ENCODE peak calls at places on chromosomes 7 and 10, in eight cellular contexts. Y is stomach, W is HCT116, F is K562, T is sigmoid colon, Z is endothelial cell of umbilical vein, M is HepG2, J is suprapubic skin. B is an unnamed sample.

GRCh38 chr10:102814873-102815661 is 22.1 kb downstream of the CYP17A1 start:
- DNase-seq in Y (peak; percentile 66), W (no peak), F (no peak), T (peak; percentile 93), Z (peak; percentile 78), M (peak; percentile 90), J (no peak), B (peak; percentile 79)

GRCh38 chr7:140506788-140507464 is 27.6 kb upstream of the MKRN1 start:
- DNase-seq in Y (no peak), W (no peak), F (no peak), T (peak; percentile 91), Z (no peak), M (no peak), J (no peak), B (no peak)

GRCh38 chr7:97133166-97133565 is 15.7 kb downstream of the SDHAF3 start:
- DNase-seq in Y (no peak), W (no peak), F (no peak), T (no peak), Z (no peak), M (no peak), J (no peak), B (no peak)

GRCh38 chr10:126617208-126617607 is 53.3 kb downstream of the C10orf90 start:
- DNase-seq in Y (no peak), W (no peak), F (no peak), T (no peak), Z (no peak), M (no peak), J (no peak), B (no peak)

GRCh38 chr7:40885503-40885902 is 750.7 kb downstream of the SUGCT start:
- DNase-seq in Y (no peak), W (no peak), F (no peak), T (no peak), Z (peak; percentile 43), M (no peak), J (no peak), B (no peak)

GRCh38 chr7:108097703-108098102 is 32.5 kb downstream of the LAMB4 start:
- DNase-seq in Y (no peak), W (peak; percentile 19), F (peak; percentile 63), T (no peak), Z (peak; percentile 45), M (peak; percentile 20), J (no peak), B (no peak)

GRCh38 chr7:148185050-148185449 is 405.5 kb upstream of the C7orf33 start:
- DNase-seq in Y (no peak), W (no peak), F (no peak), T (no peak), Z (no peak), M (no peak), J (no peak), B (no peak)

GRCh38 chr7:11760372-11760771 is 71.6 kb downstream of the THSD7A start:
- DNase-seq in Y (no peak), W (no peak), F (no peak), T (no peak), Z (no peak), M (no peak), J (no peak), B (no peak)

GRCh38 chr10:25552283-25552919 is 377.6 kb downstream of the GPR158 start:
- DNase-seq in Y (no peak), W (no peak), F (no peak), T (no peak), Z (no peak), M (no peak), J (no peak), B (no peak)

GRCh38 chr10:95397747-95398146 is 106.9 kb upstream of the PDLIM1 start:
- DNase-seq in Y (no peak), W (no peak), F (no peak), T (no peak), Z (no peak), M (no peak), J (no peak), B (no peak)

GRCh38 chr10:53434413-53434812 is 661.8 kb upstream of the MBL2 start:
- DNase-seq in Y (no peak), W (no peak), F (no peak), T (no peak), Z (no peak), M (no peak), J (no peak), B (no peak)

GRCh38 chr7:107874605-107875446 is 16.2 kb upstream of the DLD start:
- DNase-seq in Y (peak; percentile 34), W (peak; percentile 48), F (peak; percentile 79), T (peak; percentile 72), Z (peak; percentile 77), M (peak; percentile 63), J (no peak), B (no peak)

GRCh38 chr7:132430041-132430440 is 146.2 kb downstream of the PLXNA4 start:
- DNase-seq in Y (no peak), W (no peak), F (no peak), T (no peak), Z (peak; percentile 47), M (no peak), J (no peak), B (no peak)

GRCh38 chr10:3681642-3682554 is 103.1 kb downstream of the KLF6 start:
- DNase-seq in Y (no peak), W (no peak), F (no peak), T (no peak), Z (no peak), M (no peak), J (no peak), B (no peak)

GRCh38 chr10:124668517-124669051 is 75.6 kb downstream of the FAM53B start:
- DNase-seq in Y (no peak), W (no peak), F (no peak), T (no peak), Z (no peak), M (no peak), J (no peak), B (no peak)

GRCh38 chr10:51707392-51707791 is 8.0 kb upstream of the CSTF2T start:
- DNase-seq in Y (no peak), W (no peak), F (no peak), T (peak; percentile 73), Z (no peak), M (no peak), J (no peak), B (no peak)

GRCh38 chr10:84493951-84494848 is 165.8 kb downstream of the CCSER2 start:
- DNase-seq in Y (no peak), W (peak; percentile 77), F (no peak), T (no peak), Z (peak; percentile 67), M (no peak), J (no peak), B (no peak)

GRCh38 chr7:146736446-146737190 is 620.0 kb downstream of the CNTNAP2 start:
- DNase-seq in Y (no peak), W (no peak), F (no peak), T (no peak), Z (no peak), M (no peak), J (no peak), B (no peak)

DNA sequence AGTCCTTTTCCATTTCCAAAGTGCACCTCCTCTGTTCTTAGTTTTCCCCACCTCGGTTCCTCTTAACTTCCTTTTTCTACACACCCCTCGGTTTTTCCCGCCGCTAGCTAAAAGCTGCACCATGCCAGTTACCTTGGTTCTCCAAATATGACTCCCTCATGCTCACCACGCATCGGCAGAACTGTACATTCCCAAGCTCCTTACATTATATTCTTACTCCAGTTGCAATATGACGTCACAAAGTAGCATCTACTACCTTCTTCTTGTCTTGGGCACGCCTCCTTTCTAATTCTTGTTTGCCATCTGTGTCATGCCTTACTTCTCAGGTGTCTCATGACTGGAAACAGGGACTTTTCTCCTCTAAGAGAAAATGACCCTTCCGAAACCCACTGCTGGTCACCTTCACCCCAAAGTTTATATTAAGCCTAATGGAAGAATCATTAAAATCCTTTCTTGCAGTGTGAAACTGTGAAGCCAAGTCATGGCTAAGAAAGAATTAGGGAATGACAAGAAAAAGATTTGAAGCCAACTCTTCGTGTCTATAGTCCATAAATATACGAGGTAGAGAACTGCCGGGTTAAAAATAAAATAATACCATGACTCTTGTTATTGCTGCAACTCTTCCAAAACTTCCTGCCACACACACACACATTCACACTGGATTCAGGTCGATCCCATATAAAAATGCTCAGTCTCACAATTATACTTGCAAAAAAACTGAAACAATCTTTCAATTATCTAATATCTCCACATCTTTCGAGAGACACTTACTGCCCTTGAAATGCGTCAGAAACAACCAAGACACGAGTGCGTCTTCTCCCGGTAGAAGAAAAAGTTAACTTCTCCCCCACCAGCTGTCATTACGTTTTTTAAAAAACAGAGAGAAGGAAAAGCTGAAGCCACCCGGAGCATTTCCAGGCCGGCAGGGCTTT is 1.6 kb downstream of the ESYT2 start:
- DNase-seq in Y (no peak), W (no peak), F (peak; percentile 48), T (no peak), Z (peak; percentile 54), M (no peak), J (no peak), B (no peak)
- TF ChIP-seq POLR2A in Y (no peak), W (no peak), F (no peak), T (no peak), Z (no peak), M (no peak), J (no peak), B (no peak)

DNA sequence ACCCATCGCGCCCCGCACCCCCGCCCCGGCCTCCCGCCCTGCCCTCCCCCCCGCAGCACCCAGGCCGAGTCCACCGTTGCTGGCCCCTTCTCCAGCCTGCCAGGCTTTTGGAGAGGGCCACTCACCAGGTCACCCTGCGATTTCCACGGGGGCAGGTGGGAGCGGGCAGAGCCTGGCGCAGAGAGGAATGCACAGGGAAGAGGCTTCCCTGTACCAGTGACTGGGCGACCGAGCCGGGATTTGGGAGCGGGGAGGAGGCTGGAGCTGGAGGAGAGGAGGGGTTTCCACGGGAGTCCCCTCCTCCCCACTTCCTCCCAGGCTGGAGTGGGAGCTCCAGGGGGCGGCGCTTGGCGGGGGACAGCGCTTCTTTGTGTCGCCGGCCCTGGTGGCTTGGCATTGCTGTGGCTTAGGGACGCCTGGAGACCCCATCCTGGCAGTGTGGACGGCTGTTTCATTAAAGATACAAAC is 19.3 kb downstream of the TCAF1 start:
- DNase-seq in Y (peak; percentile 39), W (no peak), F (peak; percentile 14), T (peak; percentile 86), Z (peak; percentile 68), M (peak; percentile 79), J (peak; percentile 85), B (peak; percentile 79)
- TF ChIP-seq POLR2AphosphoS5 in Y (no peak), W (no peak), F (no peak), T (peak; percentile 24), Z (peak; percentile 51), M (peak; percentile 70), J (no peak), B (no peak)

GRCh38 chr10:62804384-62805138 is at the start of gene ADO:
- DNase-seq in Y (peak; percentile 85), W (peak; percentile 70), F (peak; percentile 94), T (peak; percentile 93), Z (peak; percentile 85), M (peak; percentile 73), J (peak; percentile 90), B (peak; percentile 96)
- TF ChIP-seq POLR2A in Y (no peak), W (peak; percentile 25), F (peak; percentile 83), T (peak; percentile 31), Z (peak; percentile 51), M (peak; percentile 67), J (no peak), B (peak; percentile 15)

DNA sequence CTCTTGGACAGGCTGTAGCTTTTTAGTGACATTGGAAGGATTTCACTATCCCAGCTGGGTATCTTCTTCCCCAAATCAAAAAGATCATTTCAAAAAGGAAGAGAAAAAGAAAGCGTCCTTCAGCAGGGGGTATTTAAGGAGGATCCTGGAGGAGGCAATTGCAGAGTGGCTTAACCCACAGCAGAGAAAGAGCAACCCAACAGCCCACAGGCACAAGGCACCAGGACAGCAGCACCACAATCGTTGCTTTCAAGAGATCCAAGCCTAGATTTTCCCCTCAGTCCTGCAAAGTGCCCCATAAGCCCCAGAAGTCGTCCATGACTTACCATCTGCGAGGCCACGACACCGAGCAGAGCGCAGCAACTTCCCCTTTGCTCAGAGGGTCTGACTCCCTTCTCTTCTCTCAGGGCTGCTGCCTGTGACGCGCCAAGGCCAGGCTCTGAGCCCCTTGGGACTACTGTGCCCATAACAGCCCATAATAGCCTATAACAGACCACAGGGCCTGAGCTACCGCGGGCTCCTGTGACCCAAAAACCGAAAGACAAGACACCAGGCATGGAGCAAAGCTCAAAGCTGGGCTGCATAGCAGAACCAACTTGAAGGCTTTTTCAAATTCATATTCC is 19.7 kb downstream of the PIK3AP1 start:
- DNase-seq in Y (no peak), W (no peak), F (no peak), T (no peak), Z (no peak), M (no peak), J (no peak), B (peak; percentile 93)
- TF ChIP-seq POLR2AphosphoS5 in Y (no peak), W (no peak), F (no peak), T (no peak), Z (no peak), M (no peak), J (no peak), B (peak; percentile 69)